ENCODE peak calls at places on chromosomes 4 and X, in five cellular contexts. R is IMR-90, Q is H9, N is neuronal stem cell, W is mesenchymal stem cell. O is an unnamed sample. For H3K4me1, the result is how much of the 10 kb centered on the place peaks cover.

GRCh38 chrX:35382966-35383365 is 415.2 kb upstream of the MAGEB16 start:
- DNase-seq in R (no peak), Q (no peak), N (no peak), W (no peak), O (peak)

GRCh38 chr4:137663376-137664054 is 131.2 kb upstream of the PCDH18 start:
- DNase-seq in R (no peak), Q (no peak), N (no peak), W (peak), O (no peak)

GRCh38 chr4:30718021-30718888 is 1.9 kb upstream of the PCDH7 start:
- DNase-seq in R (peak), Q (peak), N (peak), W (peak), O (peak)

GRCh38 chrX:15336023-15336413 is 695 bp upstream of the PIGA start:
- DNase-seq in R (peak), Q (no peak), N (no peak), W (peak), O (peak)

GRCh38 chr4:84971319-84971932 is 4.9 kb upstream of the WDFY3 start:
- DNase-seq in R (peak), Q (no peak), N (no peak), W (peak), O (peak)

GRCh38 chr4:4937926-4938325 is 78.5 kb downstream of the MSX1 start:
- DNase-seq in R (no peak), Q (no peak), N (no peak), W (no peak), O (no peak)

GRCh38 chr4:112747035-112747434 is 110.1 kb downstream of the LARP7 start:
- DNase-seq in R (no peak), Q (no peak), N (peak), W (no peak), O (peak)

GRCh38 chrX:14095702-14096101 is 66.0 kb upstream of the GEMIN8 start:
- DNase-seq in R (peak), Q (peak), N (peak), W (peak), O (peak)

GRCh38 chr4:41360214-41360910 is 103.6 kb downstream of the UCHL1 start:
- DNase-seq in R (peak), Q (peak), N (peak), W (peak), O (peak)

GRCh38 chr4:147492301-147492700 is 11.4 kb downstream of the EDNRA start:
- DNase-seq in R (peak), Q (no peak), N (no peak), W (peak), O (no peak)

GRCh38 chrX:151151668-151152267 is 24.6 kb upstream of the GPR50 start:
- DNase-seq in R (peak), Q (peak), N (peak), W (peak), O (peak)

GRCh38 chr4:153427363-153428071 is 38.6 kb upstream of the TMEM131L start:
- DNase-seq in R (peak), Q (no peak), N (no peak), W (no peak), O (no peak)

GRCh38 chrX:41580423-41581064 is 108.2 kb upstream of the GPR34 start:
- DNase-seq in R (no peak), Q (no peak), N (no peak), W (no peak), O (no peak)

GRCh38 chr4:6601661-6602250 is 26.8 kb downstream of the MAN2B2 start:
- DNase-seq in R (no peak), Q (no peak), N (no peak), W (no peak), O (no peak)
- H3K4me1 ChIP-seq in R (under half), Q (under half), N (under half), W (under half), O (under half)

GRCh38 chrX:154531626-154532025 is 15.0 kb downstream of the G6PD start:
- DNase-seq in R (peak), Q (peak), N (no peak), W (peak), O (peak)

GRCh38 chrX:154530286-154530685 is 14.3 kb upstream of the FAM3A start:
- DNase-seq in R (no peak), Q (no peak), N (no peak), W (no peak), O (no peak)

GRCh38 chrX:154525606-154526490 is 9.8 kb upstream of the FAM3A start:
- DNase-seq in R (no peak), Q (no peak), N (no peak), W (no peak), O (no peak)

GRCh38 chrX:154529206-154529612 is 13.2 kb upstream of the FAM3A start:
- DNase-seq in R (peak), Q (no peak), N (no peak), W (peak), O (no peak)

GRCh38 chrX:154526901-154527675 is 11.1 kb upstream of the FAM3A start:
- DNase-seq in R (peak), Q (peak), N (peak), W (peak), O (peak)
- H3K4ac ChIP-seq in R (peak), Q (no peak), N (no peak), W (peak), O (no peak)

GRCh38 chr4:184817494-184818215 is 8.1 kb downstream of the ACSL1 start:
- DNase-seq in R (no peak), Q (no peak), N (no peak), W (no peak), O (no peak)

GRCh38 chr4:184812651-184813181 is 13.1 kb downstream of the ACSL1 start:
- DNase-seq in R (peak), Q (no peak), N (no peak), W (peak), O (no peak)

GRCh38 chr4:184816962-184817361 is 8.8 kb downstream of the ACSL1 start:
- DNase-seq in R (no peak), Q (no peak), N (no peak), W (no peak), O (no peak)

GRCh38 chr4:184814686-184815045 is 11.1 kb downstream of the ACSL1 start:
- DNase-seq in R (no peak), Q (no peak), N (no peak), W (no peak), O (no peak)

DNA sequence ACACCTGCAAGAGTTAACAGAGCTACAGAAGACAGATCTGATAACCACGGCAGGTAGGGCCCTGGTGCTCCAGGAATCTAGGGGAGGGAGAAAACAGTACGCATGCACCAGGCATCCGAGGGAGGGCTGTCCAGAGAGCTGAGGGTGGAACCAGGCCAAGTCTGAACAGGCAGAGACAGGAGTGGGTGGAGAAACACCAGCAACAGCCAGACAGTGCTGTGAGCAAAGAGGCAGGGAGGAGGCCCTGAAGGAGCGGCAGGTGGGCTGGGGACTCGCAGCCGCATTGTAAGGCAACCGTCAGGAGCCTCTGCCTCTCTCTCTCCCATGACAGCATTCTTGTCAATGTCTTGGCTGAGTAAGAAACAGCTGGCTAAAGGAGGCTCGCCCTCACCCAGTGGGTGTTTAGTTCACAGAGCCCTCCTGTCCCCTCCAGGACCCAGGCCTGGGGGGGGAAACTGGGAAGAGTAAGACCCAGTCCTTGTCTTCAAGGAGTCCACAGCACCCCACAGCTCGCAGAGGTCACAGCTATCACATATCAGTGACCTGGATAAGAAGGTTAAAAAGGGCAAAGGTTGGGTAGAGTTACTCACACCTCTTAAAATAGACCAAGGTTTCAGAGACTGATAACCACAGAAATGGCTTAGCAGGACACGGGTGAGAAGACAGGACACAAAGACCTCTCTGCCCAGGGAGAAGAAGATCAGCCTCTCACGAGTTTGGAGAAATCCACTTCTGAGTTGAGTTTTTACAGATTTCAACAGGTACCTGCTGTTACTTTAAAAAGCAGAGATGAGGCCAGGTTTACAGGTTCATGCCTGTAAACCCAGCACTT is 10.5 kb downstream of the ACSL1 start:
- DNase-seq in R (peak), Q (peak), N (no peak), W (peak), O (peak)
- H3K4me1 ChIP-seq in R (under half), Q (under half), N (under half), W (under half), O (under half)

GRCh38 chrX:54178100-54178940 is 4.7 kb downstream of the FAM120C start:
- DNase-seq in R (peak), Q (no peak), N (no peak), W (peak), O (no peak)

GRCh38 chrX:54180403-54180802 is 2.7 kb downstream of the FAM120C start:
- DNase-seq in R (peak), Q (no peak), N (no peak), W (peak), O (no peak)

GRCh38 chrX:54182194-54182863 is 725 bp downstream of the FAM120C start:
- DNase-seq in R (no peak), Q (peak), N (peak), W (peak), O (peak)

GRCh38 chrX:54182864-54183613 is at the start of gene FAM120C:
- DNase-seq in R (peak), Q (peak), N (peak), W (peak), O (peak)

GRCh38 chrX:54181196-54181953 is 1.7 kb downstream of the FAM120C start:
- DNase-seq in R (peak), Q (no peak), N (no peak), W (peak), O (no peak)
- H3K4ac ChIP-seq in R (peak), Q (no peak), N (no peak), W (no peak), O (no peak)

O was measured in mesendoderm.